ENCODE peak calls at places on chromosomes 4 and X, in six cellular contexts. L is transverse colon, X is HCT116, M is ovary, T is sigmoid colon, F is prostate gland. I is an unnamed sample. For H3K4me1, the result is how much of the 10 kb centered on the place peaks cover.

GRCh38 chr4:78749972-78750727 is 26.0 kb upstream of the BMP2K start:
- DNase-seq in L (no peak), X (no peak), M (no peak), T (no peak), F (no peak), I (no peak)

GRCh38 chr4:7381221-7381889 is 53.4 kb downstream of the PSAPL1 start:
- DNase-seq in L (no peak), X (no peak), M (peak), T (peak), F (no peak), I (peak)

GRCh38 chr4:56348582-56348981 is 38.7 kb downstream of the AASDH start:
- DNase-seq in L (no peak), X (no peak), M (no peak), T (no peak), F (no peak), I (no peak)

GRCh38 chr4:148800943-148801342 is 358.7 kb upstream of the NR3C2 start:
- DNase-seq in L (no peak), X (no peak), M (no peak), T (no peak), F (no peak), I (peak)

GRCh38 chr4:153555730-153556440 is 89.7 kb downstream of the TMEM131L start:
- DNase-seq in L (peak), X (no peak), M (peak), T (peak), F (peak), I (peak)

GRCh38 chrX:15206306-15206705 is 63.6 kb downstream of the ASB9 start:
- DNase-seq in L (no peak), X (no peak), M (no peak), T (no peak), F (no peak), I (no peak)

GRCh38 chr4:77797239-77797638 is 21.9 kb downstream of the CNOT6L start:
- DNase-seq in L (no peak), X (no peak), M (no peak), T (no peak), F (no peak), I (no peak)

GRCh38 chr4:109410776-109411175 is 22.8 kb upstream of the SEC24B start:
- DNase-seq in L (no peak), X (peak), M (no peak), T (no peak), F (no peak), I (no peak)

GRCh38 chr4:167339781-167340180 is 105.5 kb upstream of the SPOCK3 start:
- DNase-seq in L (no peak), X (no peak), M (no peak), T (no peak), F (no peak), I (no peak)

GRCh38 chr4:6641164-6641970 is 882 bp downstream of the MRFAP1 start:
- DNase-seq in L (peak), X (no peak), M (peak), T (no peak), F (peak), I (peak)

GRCh38 chr4:8198906-8199593 is at the start of gene SH3TC1:
- DNase-seq in L (peak), X (peak), M (peak), T (peak), F (peak), I (peak)

GRCh38 chr4:17468638-17469221 is 43.2 kb downstream of the QDPR start:
- DNase-seq in L (no peak), X (peak), M (no peak), T (no peak), F (no peak), I (no peak)

GRCh38 chrX:55801811-55802210 is 84.3 kb downstream of the RRAGB start:
- DNase-seq in L (peak), X (no peak), M (no peak), T (no peak), F (peak), I (no peak)

GRCh38 chr4:793941-794621 is 31.8 kb downstream of the CPLX1 start:
- DNase-seq in L (no peak), X (no peak), M (no peak), T (no peak), F (no peak), I (no peak)

GRCh38 chrX:34893741-34894140 is 48.9 kb upstream of the FAM47B start:
- DNase-seq in L (no peak), X (no peak), M (no peak), T (no peak), F (no peak), I (no peak)

GRCh38 chr4:151117371-151117962 is 18.0 kb downstream of the RPS3A start:
- DNase-seq in L (peak), X (peak), M (peak), T (no peak), F (peak), I (peak)

GRCh38 chr4:10416441-10416840 is 40.8 kb downstream of the ZNF518B start:
- DNase-seq in L (no peak), X (no peak), M (no peak), T (no peak), F (no peak), I (no peak)

GRCh38 chr4:13522282-13523104 is 21.8 kb downstream of the NKX3-2 start:
- DNase-seq in L (no peak), X (no peak), M (no peak), T (no peak), F (no peak), I (no peak)

GRCh38 chrX:104565791-104566687 is at the start of gene IL1RAPL2:
- DNase-seq in L (peak), X (no peak), M (no peak), T (no peak), F (peak), I (no peak)

GRCh38 chr4:187827631-187828030 is 167.9 kb upstream of the ZFP42 start:
- DNase-seq in L (no peak), X (no peak), M (no peak), T (no peak), F (no peak), I (no peak)

GRCh38 chr4:96638132-96638531 is 798.2 kb downstream of the PDHA2 start:
- DNase-seq in L (no peak), X (no peak), M (no peak), T (no peak), F (no peak), I (no peak)

GRCh38 chrX:53190363-53190960 is 34.5 kb downstream of the KDM5C start:
- DNase-seq in L (no peak), X (no peak), M (no peak), T (no peak), F (no peak), I (no peak)

GRCh38 chr4:26953770-26954423 is 93.3 kb downstream of the STIM2 start:
- DNase-seq in L (no peak), X (no peak), M (no peak), T (no peak), F (no peak), I (no peak)

GRCh38 chrX:31331928-31332327 is 260.1 kb upstream of the FTHL17 start:
- DNase-seq in L (no peak), X (no peak), M (no peak), T (no peak), F (no peak), I (no peak)

GRCh38 chrX:41912922-41913321 is 10.4 kb downstream of the CASK start:
- DNase-seq in L (no peak), X (no peak), M (no peak), T (no peak), F (no peak), I (no peak)

GRCh38 chr4:16027626-16028025 is 56.2 kb downstream of the PROM1 start:
- DNase-seq in L (no peak), X (no peak), M (no peak), T (no peak), F (no peak), I (no peak)

GRCh38 chrX:24846551-24847170 is 152.9 kb downstream of the POLA1 start:
- DNase-seq in L (no peak), X (no peak), M (peak), T (no peak), F (no peak), I (no peak)

GRCh38 chr4:7049739-7050138 is 6.6 kb downstream of the TADA2B start:
- DNase-seq in L (no peak), X (no peak), M (no peak), T (no peak), F (no peak), I (no peak)

GRCh38 chr4:111797455-111798163 is 347.6 kb upstream of the FAM241A start:
- DNase-seq in L (no peak), X (no peak), M (no peak), T (no peak), F (no peak), I (no peak)

GRCh38 chrX:65596270-65596669 is 61.7 kb upstream of the LAS1L start:
- DNase-seq in L (peak), X (no peak), M (peak), T (no peak), F (no peak), I (peak)

GRCh38 chrX:17809984-17810383 is 51.1 kb downstream of the RAI2 start:
- DNase-seq in L (no peak), X (no peak), M (no peak), T (no peak), F (no peak), I (no peak)

GRCh38 chr4:85644061-85644460 is 169.1 kb downstream of the ARHGAP24 start:
- DNase-seq in L (no peak), X (no peak), M (no peak), T (no peak), F (no peak), I (no peak)

GRCh38 chr4:74161676-74162450 is 3.9 kb downstream of the MTHFD2L start:
- DNase-seq in L (no peak), X (no peak), M (no peak), T (no peak), F (no peak), I (no peak)

GRCh38 chrX:97117572-97117971 is 233.9 kb downstream of the RPA4 start:
- DNase-seq in L (no peak), X (no peak), M (no peak), T (no peak), F (no peak), I (no peak)

GRCh38 chr4:55876387-55876786 is 22.9 kb downstream of the EXOC1 start:
- DNase-seq in L (no peak), X (no peak), M (no peak), T (no peak), F (no peak), I (no peak)

GRCh38 chrX:123849096-123849495 is 10.8 kb upstream of the XIAP start:
- DNase-seq in L (no peak), X (no peak), M (no peak), T (no peak), F (no peak), I (no peak)

GRCh38 chrX:123851010-123851409 is 8.8 kb upstream of the XIAP start:
- DNase-seq in L (no peak), X (no peak), M (no peak), T (no peak), F (no peak), I (no peak)

DNA sequence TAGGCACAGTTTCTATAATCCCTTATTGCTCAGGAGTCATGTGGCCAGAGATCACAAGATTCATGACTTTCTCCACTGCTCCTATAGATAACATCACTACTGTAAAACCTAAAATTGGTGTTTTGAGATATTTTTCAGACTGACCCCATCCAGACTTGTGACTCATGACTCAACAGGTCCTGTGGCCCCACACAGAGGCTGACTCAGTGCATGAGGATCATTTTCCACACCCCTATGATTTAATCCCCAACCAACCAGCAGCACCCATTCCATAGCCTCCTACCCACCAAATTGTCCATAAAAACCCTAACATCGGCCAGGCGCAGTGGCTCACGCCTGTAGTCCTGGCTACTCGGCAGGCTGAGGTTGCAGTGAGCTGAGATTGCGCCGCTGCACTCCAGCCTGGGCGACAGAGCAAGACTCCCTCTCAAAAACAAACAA is 13.2 kb upstream of the XIAP start:
- DNase-seq in L (no peak), X (no peak), M (no peak), T (no peak), F (no peak), I (no peak)
- TF ChIP-seq POLR2A in L (no peak), X (no peak), M (no peak), T (no peak), F (no peak), I (no peak)

GRCh38 chr4:121819216-121819980 is 4.3 kb downstream of the CCNA2 start:
- DNase-seq in L (no peak), X (no peak), M (no peak), T (no peak), F (no peak), I (no peak)

GRCh38 chr4:121817006-121817405 is 6.7 kb downstream of the CCNA2 start:
- DNase-seq in L (no peak), X (no peak), M (no peak), T (no peak), F (no peak), I (no peak)

GRCh38 chr4:121814756-121815155 is 8.9 kb downstream of the CCNA2 start:
- DNase-seq in L (no peak), X (no peak), M (no peak), T (no peak), F (no peak), I (no peak)

GRCh38 chr4:121817701-121818100 is 6.0 kb downstream of the CCNA2 start:
- DNase-seq in L (no peak), X (no peak), M (no peak), T (no peak), F (no peak), I (no peak)

GRCh38 chr4:121818215-121818614 is 5.5 kb downstream of the CCNA2 start:
- DNase-seq in L (no peak), X (no peak), M (no peak), T (no peak), F (no peak), I (no peak)
- H3K4me1 ChIP-seq in L (under half), X (under half), M (under half), T (under half), F (under half), I (under half)

DNA sequence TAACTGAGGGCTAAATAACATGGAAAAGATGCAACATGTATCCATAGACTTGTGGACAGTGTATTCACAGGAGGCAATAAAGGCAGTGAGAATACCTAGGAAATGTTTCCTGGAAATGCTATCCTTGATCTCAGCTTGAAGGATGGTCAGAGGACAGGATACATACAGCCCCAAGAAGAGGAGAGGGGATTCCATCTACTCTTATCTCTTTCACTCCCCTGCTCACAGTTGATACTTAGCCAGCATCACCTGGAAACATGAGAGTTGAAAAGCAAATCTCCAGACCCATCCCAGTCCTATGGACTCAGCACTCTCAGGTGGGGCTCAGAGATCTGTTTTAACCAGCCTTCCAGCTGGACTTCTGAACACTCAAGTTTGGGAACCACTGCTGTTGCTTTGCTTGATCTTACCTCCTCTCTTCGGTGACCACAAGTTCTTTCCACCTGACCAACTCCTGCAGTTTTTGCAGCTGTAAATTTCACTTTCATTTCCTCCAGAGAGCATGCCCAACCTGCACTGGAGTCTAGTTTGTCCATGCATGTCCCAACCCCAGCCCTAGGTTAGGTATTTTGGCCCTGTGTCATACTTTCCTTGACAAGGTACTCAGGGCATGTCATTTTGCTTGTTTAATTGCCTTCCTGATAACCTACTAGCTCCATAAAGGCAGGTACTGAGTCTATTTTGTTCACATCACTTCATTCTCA is 10.4 kb downstream of the RELL1 start:
- DNase-seq in L (peak), X (no peak), M (no peak), T (no peak), F (no peak), I (no peak)
- TF ChIP-seq POLR2A in L (no peak), X (no peak), M (no peak), T (no peak), F (no peak), I (no peak)

DNA sequence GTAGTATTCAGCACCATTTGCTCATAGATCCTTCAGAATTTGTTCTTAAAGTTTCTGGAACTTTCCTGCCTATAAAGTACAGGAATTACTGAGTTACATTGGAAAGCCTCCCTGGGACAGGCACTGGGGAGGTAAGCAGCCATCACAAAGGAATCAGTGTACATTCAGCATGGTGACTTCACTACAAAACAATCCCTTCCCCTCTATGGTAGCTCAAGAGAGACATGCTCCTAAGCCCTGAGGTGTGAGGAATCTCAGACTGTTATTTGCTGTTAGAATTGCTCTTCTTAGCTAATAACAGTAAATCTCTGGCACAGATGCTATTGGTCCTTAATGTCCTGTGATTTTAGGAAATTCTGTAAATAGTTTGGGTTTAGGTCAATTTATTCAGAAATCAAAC is 1898.0 kb upstream of the PCDH7 start:
- DNase-seq in L (no peak), X (no peak), M (no peak), T (no peak), F (no peak), I (no peak)
- H3K4me1 ChIP-seq in L (under half), X (under half), M (under half), T (under half), F (under half), I (under half)

DNA sequence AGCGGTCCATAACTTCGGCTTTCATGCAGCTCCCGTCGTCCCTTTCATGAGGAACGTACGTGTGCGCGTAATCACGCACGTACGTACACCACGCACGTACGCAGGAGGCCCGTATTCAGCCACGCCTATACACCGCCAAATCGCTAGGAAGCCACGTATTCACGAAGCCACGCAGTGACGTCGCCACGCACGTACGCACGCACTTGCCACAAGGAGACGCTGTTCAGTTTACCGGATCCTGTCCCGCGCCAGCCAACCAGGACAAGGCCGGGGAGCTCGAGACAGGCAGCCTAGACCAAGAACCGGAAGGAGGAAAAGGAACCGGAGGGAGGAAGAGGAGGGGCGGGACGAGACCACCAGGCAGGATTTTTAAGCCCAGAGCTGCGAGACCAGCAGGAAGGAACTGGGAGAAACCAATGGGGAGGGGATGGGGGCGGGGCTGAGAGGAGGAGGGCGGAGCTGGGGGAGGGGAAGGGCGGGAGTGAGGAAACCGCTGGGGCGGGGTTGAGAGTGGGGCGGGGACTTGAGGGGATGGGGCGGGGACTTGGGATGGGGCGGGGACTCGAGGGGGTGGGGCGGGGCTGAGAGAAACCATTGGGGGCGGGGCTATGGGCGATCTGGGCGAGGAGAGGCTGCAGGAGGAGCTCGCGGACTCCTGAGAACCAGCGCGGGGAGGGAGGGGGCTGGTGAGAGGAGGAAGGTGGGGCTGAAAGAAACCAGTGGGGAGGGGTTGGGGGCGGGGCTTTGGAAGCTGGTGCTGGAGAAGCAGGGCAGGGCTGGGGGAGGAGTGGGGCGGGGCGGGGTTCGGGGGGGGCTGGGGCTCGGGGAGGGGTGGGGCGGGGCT is at the start of gene EOLA2:
- DNase-seq in L (peak), X (peak), M (peak), T (peak), F (peak), I (peak)
- TF ChIP-seq POLR2A in L (peak), X (peak), M (peak), T (no peak), F (peak), I (peak)

I was measured in gastrocnemius medialis.